ENCODE peak calls at places on chromosome 14, in ten cellular contexts. M is stimulated activated CD8-positive, alpha-beta memory T cell treated with anti-CD3 and anti-CD28 coated beads, Interleukin-15, amount 100 ng/mL, for 1 hour; J is heart right ventricle; R is NK-92 treated with Interleukin-12 subunit alpha and Interleukin-12 subunit beta, amount 100 ng/mL, for 24 hours; T is HEK293T; B is GM04504; O is neural crest cell; H is ELR; Z is transverse colon; I is effector CD4-positive, alpha-beta T cell. Q is an unnamed sample.
A peak's percentile ranks its signal among the peaks of the same experiment; 100 is the strongest.

GRCh38 chr14:65344011-65344410 is 68.5 kb upstream of the FUT8 start:
- DNase-seq in M (no peak), J (no peak), R (no peak), T (no peak), B (no peak), O (no peak), H (no peak), Z (no peak), I (no peak), Q (no peak)

GRCh38 chr14:62674833-62675232 is 370.4 kb downstream of the KCNH5 start:
- DNase-seq in M (no peak), J (no peak), R (no peak), T (no peak), B (no peak), O (no peak), H (no peak), Z (no peak), I (no peak), Q (no peak)

GRCh38 chr14:103522028-103522581 is 525 bp downstream of the CKB start:
- DNase-seq in M (no peak), J (no peak), R (no peak), T (no peak), B (no peak), O (no peak), H (peak; percentile 35), Z (no peak), I (no peak), Q (no peak)

GRCh38 chr14:39258782-39259545 is 25.2 kb downstream of the MIA2 start:
- DNase-seq in M (no peak), J (no peak), R (no peak), T (no peak), B (no peak), O (no peak), H (no peak), Z (no peak), I (no peak), Q (no peak)

GRCh38 chr14:75823334-75823733 is 158.5 kb downstream of the TGFB3 start:
- DNase-seq in M (no peak), J (no peak), R (no peak), T (no peak), B (no peak), O (no peak), H (no peak), Z (no peak), I (no peak), Q (no peak)

GRCh38 chr14:100850841-100851585 is 25.1 kb downstream of the MEG3 start:
- DNase-seq in M (peak; percentile 69), J (peak; percentile 44), R (peak; percentile 54), T (peak; percentile 78), B (no peak), O (peak; percentile 32), H (peak; percentile 58), Z (peak; percentile 92), I (peak; percentile 72), Q (peak; percentile 72)

GRCh38 chr14:94773017-94773681 is 3.2 kb upstream of the GSC start:
- DNase-seq in M (no peak), J (no peak), R (no peak), T (no peak), B (no peak), O (peak; percentile 28), H (no peak), Z (no peak), I (no peak), Q (peak; percentile 45)

GRCh38 chr14:22386924-22387775 is 201.9 kb downstream of the DAD1 start:
- DNase-seq in M (peak; percentile 1), J (peak; percentile 80), R (peak; percentile 60), T (peak; percentile 83), B (peak; percentile 42), O (peak; percentile 88), H (peak; percentile 77), Z (peak; percentile 67), I (no peak), Q (peak; percentile 80)

GRCh38 chr14:69005432-69006148 is 26.5 kb upstream of the ACTN1 start:
- DNase-seq in M (no peak), J (peak; percentile 52), R (no peak), T (no peak), B (peak; percentile 82), O (no peak), H (peak; percentile 90), Z (peak; percentile 51), I (no peak), Q (no peak)

GRCh38 chr14:74765721-74766120 is 2.6 kb downstream of the YLPM1 start:
- DNase-seq in M (no peak), J (no peak), R (no peak), T (no peak), B (no peak), O (no peak), H (no peak), Z (no peak), I (no peak), Q (no peak)

GRCh38 chr14:97077253-97077653 is 280.1 kb downstream of the VRK1 start:
- DNase-seq in M (no peak), J (peak; percentile 46), R (no peak), T (no peak), B (peak; percentile 71), O (no peak), H (peak; percentile 36), Z (peak; percentile 37), I (no peak), Q (no peak)

GRCh38 chr14:96176811-96177211 is 27.8 kb upstream of the BDKRB2 start:
- DNase-seq in M (no peak), J (peak; percentile 15), R (no peak), T (no peak), B (peak; percentile 89), O (no peak), H (no peak), Z (no peak), I (no peak), Q (no peak)

GRCh38 chr14:92659765-92660561 is 88.5 kb downstream of the LGMN start:
- DNase-seq in M (no peak), J (peak; percentile 55), R (no peak), T (no peak), B (no peak), O (no peak), H (no peak), Z (peak; percentile 44), I (no peak), Q (no peak)

GRCh38 chr14:106657460-106657859 is 1131.1 kb downstream of the TMEM121 start:
- DNase-seq in M (no peak), J (no peak), R (no peak), T (no peak), B (no peak), O (no peak), H (no peak), Z (peak; percentile 46), I (peak; percentile 47), Q (no peak)